ENCODE peak calls at places on chromosomes 2 and 18, in eight cellular contexts. I is upper lobe of right lung, M is AG09309, L is HL-60, N is astrocyte of the spinal cord, F is LNCaP clone FGC, Y is tibial artery, G is cardiac muscle cell. R is an unnamed sample.

GRCh38 chr2:168169097-168169745 is 78.2 kb downstream of the STK39 start:
- DNase-seq in Y (no peak), L (no peak), M (no peak), F (no peak), I (no peak), G (no peak), N (peak), R (no peak)

GRCh38 chr2:216698291-216698690 is 2.9 kb upstream of the IGFBP5 start:
- DNase-seq in I (no peak), M (no peak), F (no peak), G (no peak), L (no peak), N (no peak), Y (no peak), R (no peak)

GRCh38 chr2:192593561-192593960 is 398.8 kb upstream of the TMEFF2 start:
- DNase-seq in N (no peak), Y (no peak), L (no peak), F (no peak), M (no peak), G (no peak), I (no peak), R (no peak)

GRCh38 chr2:103520547-103520946 is 758.7 kb downstream of the TMEM182 start:
- DNase-seq in Y (no peak), G (no peak), M (no peak), N (no peak), L (no peak), F (no peak), I (no peak), R (no peak)

GRCh38 chr18:14959550-14959949 is 211.6 kb downstream of the ANKRD30B start:
- DNase-seq in M (no peak), Y (no peak), L (no peak), I (no peak), N (no peak), F (no peak), G (no peak), R (no peak)

GRCh38 chr2:241612156-241613017 is 24.6 kb downstream of the THAP4 start:
- DNase-seq in F (peak), M (no peak), Y (no peak), I (no peak), G (peak), L (no peak), N (no peak), R (no peak)

GRCh38 chr2:102514061-102514785 is 41.2 kb downstream of the SLC9A4 start:
- DNase-seq in L (no peak), Y (no peak), N (peak), F (no peak), I (no peak), M (peak), G (peak), R (peak)

GRCh38 chr18:22639626-22640025 is 221.9 kb upstream of the CTAGE1 start:
- DNase-seq in Y (no peak), M (no peak), G (peak), F (no peak), L (no peak), I (no peak), N (no peak), R (no peak)

GRCh38 chr2:40584432-40584831 is 132.5 kb upstream of the SLC8A1 start:
- DNase-seq in Y (no peak), F (no peak), M (no peak), I (no peak), N (peak), L (no peak), G (no peak), R (peak)

GRCh38 chr2:119218478-119219064 is 5.1 kb upstream of the STEAP3 start:
- DNase-seq in G (peak), Y (no peak), L (peak), M (no peak), I (no peak), F (no peak), N (peak), R (peak)

GRCh38 chr2:231456295-231457004 is 7.8 kb downstream of the NCL start:
- DNase-seq in N (no peak), I (no peak), M (no peak), Y (no peak), L (no peak), G (no peak), F (no peak), R (no peak)

GRCh38 chr2:219434468-219434717 is 250 bp upstream of the SPEG start:
- DNase-seq in L (no peak), I (no peak), M (no peak), N (no peak), Y (no peak), F (no peak), G (no peak), R (no peak)

GRCh38 chr2:161956751-161957150 is 117.3 kb downstream of the DPP4 start:
- DNase-seq in I (no peak), F (no peak), G (no peak), M (no peak), L (no peak), Y (no peak), N (no peak), R (no peak)

GRCh38 chr2:217743407-217743806 is 259.4 kb downstream of the TNS1 start:
- DNase-seq in N (no peak), G (no peak), I (no peak), L (no peak), F (no peak), M (no peak), Y (no peak), R (no peak)

GRCh38 chr2:128563348-128563687 is 244.7 kb upstream of the HS6ST1 start:
- DNase-seq in M (peak), F (no peak), Y (peak), I (no peak), G (peak), N (peak), L (no peak), R (no peak)

GRCh38 chr2:429575-430254 is 141.8 kb upstream of the ALKAL2 start:
- DNase-seq in M (no peak), N (no peak), F (no peak), I (no peak), L (no peak), Y (no peak), G (no peak), R (no peak)

GRCh38 chr2:195532628-195533271 is 124.3 kb upstream of the SLC39A10 start:
- DNase-seq in M (no peak), F (no peak), L (peak), N (peak), G (peak), Y (no peak), I (no peak), R (peak)

GRCh38 chr2:240579771-240580614 is 6.5 kb upstream of the CAPN10 start:
- DNase-seq in G (peak), N (peak), L (peak), M (peak), I (peak), F (no peak), Y (peak), R (peak)

GRCh38 chr2:181466661-181467576 is 9.7 kb downstream of the ITGA4 start:
- DNase-seq in Y (peak), N (peak), L (peak), G (peak), I (peak), M (no peak), F (no peak), R (peak)

GRCh38 chr2:20516646-20517341 is 69.9 kb downstream of the RHOB start:
- DNase-seq in Y (no peak), F (no peak), N (peak), G (peak), I (no peak), M (no peak), L (no peak), R (no peak)

GRCh38 chr2:160349306-160349705 is 144.3 kb downstream of the RBMS1 start:
- DNase-seq in N (no peak), I (no peak), L (no peak), G (no peak), Y (no peak), M (no peak), F (no peak), R (no peak)

GRCh38 chr2:58019209-58019608 is 27.4 kb upstream of the VRK2 start:
- DNase-seq in M (no peak), Y (no peak), F (no peak), L (no peak), I (no peak), G (no peak), N (peak), R (peak)

GRCh38 chr18:8988262-8988871 is 114.1 kb upstream of the NDUFV2 start:
- DNase-seq in I (peak), N (peak), G (peak), L (peak), M (no peak), Y (peak), F (peak), R (peak)

GRCh38 chr18:51537487-51537886 is 340.0 kb upstream of the MEX3C start:
- DNase-seq in L (peak), Y (no peak), F (peak), N (no peak), M (no peak), G (peak), I (no peak), R (peak)

GRCh38 chr2:202418027-202418426 is 41.9 kb downstream of the BMPR2 start:
- DNase-seq in M (no peak), N (no peak), I (no peak), G (no peak), F (peak), Y (no peak), L (no peak), R (no peak)

GRCh38 chr2:240933966-240934700 is 28.0 kb downstream of the CROCC2 start:
- DNase-seq in M (no peak), I (peak), F (no peak), G (no peak), N (no peak), Y (no peak), L (no peak), R (no peak)

GRCh38 chr18:80149667-80150066 is 40.6 kb downstream of the ADNP2 start:
- DNase-seq in Y (no peak), I (no peak), G (no peak), N (no peak), M (no peak), L (no peak), F (no peak), R (no peak)

GRCh38 chr18:80145191-80145799 is 36.2 kb downstream of the ADNP2 start:
- DNase-seq in L (no peak), Y (no peak), N (no peak), M (no peak), I (no peak), G (peak), F (no peak), R (peak)

GRCh38 chr18:80148316-80149199 is 39.5 kb downstream of the ADNP2 start:
- DNase-seq in M (no peak), Y (peak), F (no peak), G (peak), L (peak), N (no peak), I (peak), R (no peak)

GRCh38 chr18:80147418-80148315 is 38.6 kb downstream of the ADNP2 start:
- DNase-seq in N (peak), M (peak), Y (peak), L (peak), G (peak), I (peak), F (peak), R (peak)

DNA sequence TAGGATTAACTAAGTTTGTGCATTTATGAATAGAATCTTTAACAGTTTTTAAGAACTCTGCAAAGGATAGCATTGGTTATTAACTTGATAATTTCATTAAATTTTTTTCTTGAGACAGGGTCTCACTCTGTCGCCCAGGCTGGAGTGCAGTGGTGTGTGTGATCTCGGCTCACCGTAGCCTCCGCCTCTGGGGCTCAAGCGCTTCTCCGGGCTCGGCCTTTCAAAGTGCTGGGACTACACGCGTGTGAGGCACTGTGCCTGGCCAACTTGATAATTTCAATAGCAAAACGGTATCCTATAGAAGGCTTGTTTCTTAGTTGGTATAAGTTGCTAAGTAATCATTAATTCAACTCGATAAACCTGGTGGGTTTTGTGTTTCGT is 38.0 kb downstream of the ADNP2 start:
- DNase-seq in G (peak), Y (no peak), F (no peak), I (no peak), N (peak), L (no peak), M (no peak), R (no peak)
- H3K4me3 ChIP-seq in G (peak), Y (peak), F (peak), I (peak), N (peak), L (peak), M (peak), R (peak)

GRCh38 chr2:157782057-157782845 is 93.9 kb downstream of the ACVR1 start:
- DNase-seq in L (no peak), N (no peak), F (no peak), I (no peak), Y (no peak), M (no peak), G (peak), R (peak)
- TF ChIP-seq CTCF in L (no peak), N (peak), F (no peak), I (peak), Y (peak), M (no peak), G (peak), R (peak)

DNA sequence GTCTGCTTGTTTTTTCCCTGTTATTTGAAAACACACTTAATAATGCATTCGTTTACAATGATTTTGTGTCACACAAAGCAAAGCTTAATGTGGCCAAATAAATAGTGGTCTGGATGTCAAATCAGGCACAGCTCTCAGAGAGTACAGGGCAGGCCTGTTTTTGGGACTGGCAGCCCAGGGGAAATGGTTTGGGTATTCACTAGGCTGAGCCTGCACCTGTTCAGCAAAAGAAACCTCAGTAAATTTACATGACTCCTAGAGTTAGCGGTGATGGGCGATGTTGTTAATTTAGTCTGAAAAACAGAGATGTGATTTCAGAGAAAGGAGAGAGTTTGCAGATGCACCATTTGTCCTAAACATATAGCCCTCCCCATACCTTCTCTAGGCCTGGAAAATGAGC is 197.1 kb downstream of the ALK start:
- DNase-seq in F (no peak), M (no peak), Y (no peak), N (no peak), L (no peak), I (no peak), G (no peak), R (no peak)
- H3K4me3 ChIP-seq in F (no peak), M (no peak), Y (no peak), N (no peak), L (no peak), I (no peak), G (no peak), R (no peak)

DNA sequence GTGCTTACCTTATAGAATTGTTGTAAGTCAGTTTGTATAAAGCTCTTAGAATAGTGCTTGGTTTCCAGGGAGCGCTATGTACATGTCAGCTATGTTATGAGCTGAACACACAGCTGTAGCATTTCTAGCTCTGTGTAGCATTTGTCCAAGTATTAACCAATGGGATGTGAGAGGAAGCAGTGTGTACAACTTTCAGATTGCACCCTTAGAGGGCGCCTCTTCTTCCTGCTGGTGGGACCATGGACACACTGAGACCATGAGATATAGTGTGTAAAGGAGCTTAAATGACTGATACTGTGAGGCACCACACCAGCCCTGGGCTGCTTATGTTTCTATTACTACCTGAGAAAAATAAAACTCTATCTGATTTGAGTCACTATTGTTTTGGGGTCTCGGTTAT is 380.2 kb downstream of the LNPK start:
- DNase-seq in M (no peak), F (no peak), I (no peak), Y (no peak), L (peak), N (no peak), G (no peak), R (no peak)
- TF ChIP-seq CTCF in M (no peak), F (no peak), I (no peak), Y (no peak), L (no peak), N (no peak), G (no peak), R (no peak)

DNA sequence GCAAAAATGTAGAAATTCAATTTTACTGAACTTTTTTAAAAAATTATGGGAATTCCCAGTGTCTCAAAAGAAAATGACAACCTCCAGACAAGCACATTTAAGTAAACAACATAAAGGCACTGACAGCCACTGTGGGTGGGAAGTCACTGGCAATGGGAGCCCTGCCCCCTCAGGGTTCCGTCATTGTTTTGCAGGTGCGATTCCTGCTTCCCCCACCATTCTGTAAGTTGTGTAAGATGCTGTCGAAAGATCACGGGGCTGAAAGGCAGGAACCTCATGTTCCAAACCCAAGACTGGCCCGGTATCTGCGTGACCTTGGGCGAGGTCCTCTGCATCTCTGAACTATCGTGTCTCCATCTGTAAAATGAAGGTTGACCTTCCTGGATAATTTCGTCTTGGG is 15.8 kb upstream of the ASPRV1 start:
- DNase-seq in G (no peak), F (no peak), M (no peak), I (no peak), N (no peak), L (peak), Y (no peak), R (no peak)
- H3K4me3 ChIP-seq in G (no peak), F (no peak), M (no peak), I (no peak), N (no peak), L (no peak), Y (no peak), R (no peak)

GRCh38 chr18:76405761-76406356 is 89.2 kb downstream of the ZNF516 start:
- DNase-seq in F (no peak), I (no peak), Y (peak), L (peak), N (no peak), G (peak), M (no peak), R (no peak)
- TF ChIP-seq CTCF in F (peak), I (peak), Y (peak), L (peak), N (peak), G (peak), M (peak), R (peak)

DNA sequence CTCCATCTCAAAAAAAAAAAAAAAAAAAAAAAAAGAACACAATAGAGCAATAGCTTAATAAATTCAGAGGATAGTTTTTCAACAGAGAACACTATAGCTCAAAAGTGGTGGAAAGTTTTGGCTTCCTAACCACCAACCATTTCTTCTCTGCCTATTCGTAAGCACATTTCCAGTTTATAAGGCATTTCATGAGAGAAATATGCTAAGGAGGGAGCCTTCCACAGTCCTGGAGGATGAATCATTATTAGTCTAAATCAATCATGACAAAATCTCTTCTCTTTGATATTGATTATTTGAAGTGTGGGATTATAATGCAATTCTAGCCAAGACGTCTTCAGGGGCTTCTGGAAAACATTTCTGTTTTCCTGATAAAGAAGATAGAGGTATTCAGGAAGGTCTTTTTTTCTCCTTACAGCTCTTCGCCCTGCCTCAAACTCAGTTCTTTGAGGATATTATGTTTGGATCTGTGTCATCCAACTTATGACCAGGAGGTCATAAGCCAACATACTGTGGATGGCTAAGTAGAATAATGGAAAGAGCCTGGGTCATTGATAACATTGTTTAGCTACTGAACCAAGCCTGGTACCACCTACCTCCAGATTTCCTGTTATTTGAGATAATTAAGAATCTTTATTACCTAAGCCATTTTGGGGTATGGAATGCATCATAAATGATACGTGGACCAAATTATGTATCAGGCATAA is 207.3 kb downstream of the TRIB2 start:
- DNase-seq in M (peak), Y (no peak), I (no peak), L (no peak), N (peak), G (no peak), F (no peak), R (no peak)
- H3K4me3 ChIP-seq in M (no peak), Y (no peak), I (no peak), L (no peak), N (no peak), G (no peak), F (no peak), R (no peak)

GRCh38 chr2:37000988-37001556 is 34.7 kb upstream of the STRN start:
- DNase-seq in F (no peak), N (no peak), Y (no peak), M (no peak), G (no peak), I (no peak), L (no peak), R (no peak)

GRCh38 chr2:37011126-37011525 is 44.8 kb upstream of the STRN start:
- DNase-seq in G (no peak), N (no peak), M (no peak), F (no peak), Y (no peak), L (peak), I (no peak), R (no peak)

GRCh38 chr2:37000273-37000780 is 34.0 kb upstream of the STRN start:
- DNase-seq in N (no peak), M (no peak), F (no peak), G (peak), I (no peak), Y (no peak), L (no peak), R (peak)

DNA sequence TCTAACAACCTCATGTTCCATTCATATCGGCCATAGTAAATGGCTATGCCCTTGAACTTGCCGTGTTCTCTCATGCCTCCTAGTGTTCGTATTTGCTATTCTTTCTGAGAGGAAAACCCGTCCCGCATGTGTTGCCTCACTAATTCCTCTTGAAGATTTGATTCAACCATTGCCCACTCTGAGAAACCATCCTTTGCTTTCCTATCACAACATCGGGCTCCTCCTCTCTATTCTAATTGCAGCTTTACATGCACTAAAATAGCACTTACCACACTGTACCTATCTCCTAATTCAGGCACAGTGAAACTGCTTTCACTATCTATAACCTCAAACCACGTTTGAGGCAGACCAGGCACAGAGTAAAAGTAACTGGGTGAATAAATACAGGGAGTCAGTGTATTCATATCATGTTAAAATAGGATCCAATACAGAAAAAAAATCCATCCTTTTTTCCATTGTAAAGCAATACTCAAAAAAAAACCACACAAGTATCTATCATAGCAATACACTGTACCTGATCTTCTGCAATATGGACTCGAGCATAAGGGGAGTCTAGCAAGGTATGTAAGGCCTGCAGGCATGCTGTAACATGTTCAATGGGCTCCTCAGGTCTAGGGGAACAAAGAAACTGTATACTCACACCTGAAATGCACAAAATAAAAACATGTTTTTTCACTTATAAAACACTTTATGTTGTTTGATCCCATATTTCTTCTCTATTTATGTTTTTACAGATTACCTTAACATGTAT is 39.0 kb upstream of the STRN start:
- DNase-seq in G (peak), I (no peak), F (no peak), N (peak), M (no peak), Y (no peak), L (peak), R (peak)
- TF ChIP-seq CTCF in G (peak), I (peak), F (peak), N (peak), M (peak), Y (peak), L (peak), R (peak)

GRCh38 chr2:120854766-120855530 is 119.3 kb downstream of the GLI2 start:
- DNase-seq in L (no peak), Y (no peak), M (no peak), G (no peak), I (peak), N (no peak), F (no peak), R (no peak)
- H3K4me3 ChIP-seq in L (no peak), Y (no peak), M (no peak), G (no peak), I (no peak), N (no peak), F (no peak), R (no peak)

R was measured in bronchial epithelial cell.